ENCODE peak calls at places on chromosomes 11 and 22, in five cellular contexts. One of them, this sample, is unnamed.
A peak's percentile ranks its signal among the peaks of the same experiment; 100 is the strongest.

GRCh38 chr11:47477323-47477722 is 28.4 kb upstream of the RAPSN start:
- DNase-seq in NCI-H460: no peak
- DNase-seq in skeletal muscle cell: no peak
- DNase-seq in progenitor cell of endocrine pancreas: no peak
- DNase-seq in NCI-H748 treated with DMSO at 0.1 percent for 48 hours: no peak
- DNase-seq in this sample: no peak

GRCh38 chr11:65204143-65204542 is 22.4 kb downstream of the CAPN1 start:
- DNase-seq in NCI-H460: no peak
- DNase-seq in skeletal muscle cell: no peak
- DNase-seq in progenitor cell of endocrine pancreas: no peak
- DNase-seq in NCI-H748 treated with DMSO at 0.1 percent for 48 hours: no peak
- DNase-seq in this sample: no peak

GRCh38 chr11:57566035-57566504 is 1.4 kb downstream of the UBE2L6 start:
- DNase-seq in NCI-H460: no peak
- DNase-seq in skeletal muscle cell: no peak
- DNase-seq in progenitor cell of endocrine pancreas: no peak
- DNase-seq in NCI-H748 treated with DMSO at 0.1 percent for 48 hours: no peak
- DNase-seq in this sample: no peak

GRCh38 chr11:11107081-11107480 is 246.0 kb downstream of the CSNK2A3 start:
- DNase-seq in NCI-H460: no peak
- DNase-seq in skeletal muscle cell: no peak
- DNase-seq in progenitor cell of endocrine pancreas: no peak
- DNase-seq in NCI-H748 treated with DMSO at 0.1 percent for 48 hours: no peak
- DNase-seq in this sample: no peak

GRCh38 chr22:50314455-50315288 is 7.2 kb upstream of the PLXNB2 start:
- DNase-seq in NCI-H460: no peak
- DNase-seq in skeletal muscle cell: no peak
- DNase-seq in progenitor cell of endocrine pancreas: no peak
- DNase-seq in NCI-H748 treated with DMSO at 0.1 percent for 48 hours: no peak
- DNase-seq in this sample: no peak

GRCh38 chr11:117044287-117045035 is 53.8 kb downstream of the SIK3 start:
- DNase-seq in NCI-H460: no peak
- DNase-seq in skeletal muscle cell: no peak
- DNase-seq in progenitor cell of endocrine pancreas: no peak
- DNase-seq in NCI-H748 treated with DMSO at 0.1 percent for 48 hours: no peak
- DNase-seq in this sample: no peak

GRCh38 chr22:32175751-32176644 is 16.9 kb upstream of the C22orf42 start:
- DNase-seq in NCI-H460: no peak
- DNase-seq in skeletal muscle cell: no peak
- DNase-seq in progenitor cell of endocrine pancreas: peak; percentile 30
- DNase-seq in NCI-H748 treated with DMSO at 0.1 percent for 48 hours: no peak
- DNase-seq in this sample: no peak

GRCh38 chr11:18361154-18361553 is 33.2 kb upstream of the LDHA start:
- DNase-seq in NCI-H460: no peak
- DNase-seq in skeletal muscle cell: no peak
- DNase-seq in progenitor cell of endocrine pancreas: no peak
- DNase-seq in NCI-H748 treated with DMSO at 0.1 percent for 48 hours: no peak
- DNase-seq in this sample: no peak

GRCh38 chr22:29152381-29153138 is 53.1 kb upstream of the EMID1 start:
- DNase-seq in NCI-H460: no peak
- DNase-seq in skeletal muscle cell: no peak
- DNase-seq in progenitor cell of endocrine pancreas: no peak
- DNase-seq in NCI-H748 treated with DMSO at 0.1 percent for 48 hours: no peak
- DNase-seq in this sample: no peak

GRCh38 chr11:70547821-70548670 is 149.7 kb downstream of the CTTN start:
- DNase-seq in NCI-H460: no peak
- DNase-seq in skeletal muscle cell: no peak
- DNase-seq in progenitor cell of endocrine pancreas: no peak
- DNase-seq in NCI-H748 treated with DMSO at 0.1 percent for 48 hours: peak; percentile 5
- DNase-seq in this sample: no peak

GRCh38 chr22:24996420-24996952 is 44.0 kb downstream of the KIAA1671 start:
- DNase-seq in NCI-H460: peak; percentile 64
- DNase-seq in skeletal muscle cell: no peak
- DNase-seq in progenitor cell of endocrine pancreas: no peak
- DNase-seq in NCI-H748 treated with DMSO at 0.1 percent for 48 hours: peak; percentile 4
- DNase-seq in this sample: no peak

GRCh38 chr11:72085836-72086475 is 5.3 kb downstream of the LRRC51 start:
- DNase-seq in NCI-H460: no peak
- DNase-seq in skeletal muscle cell: no peak
- DNase-seq in progenitor cell of endocrine pancreas: no peak
- DNase-seq in NCI-H748 treated with DMSO at 0.1 percent for 48 hours: no peak
- DNase-seq in this sample: no peak

GRCh38 chr11:119371778-119372182 is 9.7 kb downstream of the USP2 start:
- DNase-seq in NCI-H460: peak; percentile 29
- DNase-seq in skeletal muscle cell: no peak
- DNase-seq in progenitor cell of endocrine pancreas: no peak
- DNase-seq in NCI-H748 treated with DMSO at 0.1 percent for 48 hours: no peak
- DNase-seq in this sample: no peak

GRCh38 chr11:131859811-131860210 is 489.4 kb downstream of the NTM start:
- DNase-seq in NCI-H460: no peak
- DNase-seq in skeletal muscle cell: peak; percentile 9
- DNase-seq in progenitor cell of endocrine pancreas: no peak
- DNase-seq in NCI-H748 treated with DMSO at 0.1 percent for 48 hours: no peak
- DNase-seq in this sample: no peak

This sample was measured in glomerular endothelial cell.